ENCODE peak calls at places on chromosomes 1 and 21, in nine cellular contexts. One of them, this sample, is unnamed.
A peak's percentile ranks its signal among the peaks of the same experiment; 100 is the strongest.

GRCh38 chr1:3910769-3911520 is 10.9 kb upstream of the C1orf174 start:
- DNase-seq in brain microvascular endothelial cell: peak; percentile 28
- DNase-seq in dorsolateral prefrontal cortex: peak; percentile 48
- DNase-seq in heart right ventricle: peak; percentile 52
- DNase-seq in iPS DF 6.9: peak; percentile 50
- DNase-seq in aorta: no peak
- DNase-seq in GM23248: peak; percentile 67
- DNase-seq in astrocyte of the spinal cord: peak; percentile 29
- DNase-seq in ovary: peak; percentile 61
- DNase-seq in this sample: no peak

GRCh38 chr1:156060937-156061636 is at the start of gene RAB25:
- DNase-seq in brain microvascular endothelial cell: no peak
- DNase-seq in dorsolateral prefrontal cortex: no peak
- DNase-seq in heart right ventricle: no peak
- DNase-seq in iPS DF 6.9: no peak
- DNase-seq in aorta: no peak
- DNase-seq in GM23248: no peak
- DNase-seq in astrocyte of the spinal cord: no peak
- DNase-seq in ovary: no peak
- DNase-seq in this sample: no peak

GRCh38 chr1:35637401-35637809 is 3.9 kb downstream of the PSMB2 start:
- DNase-seq in brain microvascular endothelial cell: no peak
- DNase-seq in dorsolateral prefrontal cortex: no peak
- DNase-seq in heart right ventricle: no peak
- DNase-seq in iPS DF 6.9: no peak
- DNase-seq in aorta: no peak
- DNase-seq in GM23248: peak; percentile 71
- DNase-seq in astrocyte of the spinal cord: peak; percentile 69
- DNase-seq in ovary: no peak
- DNase-seq in this sample: peak; percentile 38

GRCh38 chr1:16625497-16626408 is 12.4 kb upstream of the NBPF1 start:
- DNase-seq in brain microvascular endothelial cell: no peak
- DNase-seq in dorsolateral prefrontal cortex: peak; percentile 25
- DNase-seq in heart right ventricle: no peak
- DNase-seq in iPS DF 6.9: no peak
- DNase-seq in aorta: peak; percentile 54
- DNase-seq in GM23248: no peak
- DNase-seq in astrocyte of the spinal cord: no peak
- DNase-seq in ovary: peak; percentile 48
- DNase-seq in this sample: no peak

GRCh38 chr1:66729130-66729922 is 22.9 kb upstream of the DYNLT5 start:
- DNase-seq in brain microvascular endothelial cell: no peak
- DNase-seq in dorsolateral prefrontal cortex: no peak
- DNase-seq in heart right ventricle: no peak
- DNase-seq in iPS DF 6.9: no peak
- DNase-seq in aorta: no peak
- DNase-seq in GM23248: no peak
- DNase-seq in astrocyte of the spinal cord: no peak
- DNase-seq in ovary: no peak
- DNase-seq in this sample: no peak

GRCh38 chr1:160362168-160362941 is 4.5 kb upstream of the NHLH1 start:
- DNase-seq in brain microvascular endothelial cell: no peak
- DNase-seq in dorsolateral prefrontal cortex: no peak
- DNase-seq in heart right ventricle: no peak
- DNase-seq in iPS DF 6.9: no peak
- DNase-seq in aorta: no peak
- DNase-seq in GM23248: no peak
- DNase-seq in astrocyte of the spinal cord: no peak
- DNase-seq in ovary: no peak
- DNase-seq in this sample: no peak

GRCh38 chr1:43454270-43455011 is 710 bp upstream of the HYI start:
- DNase-seq in brain microvascular endothelial cell: peak; percentile 86
- DNase-seq in dorsolateral prefrontal cortex: peak; percentile 80
- DNase-seq in heart right ventricle: peak; percentile 80
- DNase-seq in iPS DF 6.9: peak; percentile 88
- DNase-seq in aorta: peak; percentile 83
- DNase-seq in GM23248: peak; percentile 92
- DNase-seq in astrocyte of the spinal cord: peak; percentile 85
- DNase-seq in ovary: peak; percentile 71
- DNase-seq in this sample: peak; percentile 46

GRCh38 chr1:159071970-159072582 is 4.5 kb downstream of the AIM2 start:
- DNase-seq in brain microvascular endothelial cell: peak; percentile 50
- DNase-seq in dorsolateral prefrontal cortex: no peak
- DNase-seq in heart right ventricle: no peak
- DNase-seq in iPS DF 6.9: peak; percentile 16
- DNase-seq in aorta: no peak
- DNase-seq in GM23248: peak; percentile 83
- DNase-seq in astrocyte of the spinal cord: peak; percentile 72
- DNase-seq in ovary: no peak
- DNase-seq in this sample: peak; percentile 57

GRCh38 chr1:92960395-92961130 is 699 bp downstream of the DIPK1A start:
- DNase-seq in brain microvascular endothelial cell: peak; percentile 80
- DNase-seq in dorsolateral prefrontal cortex: peak; percentile 80
- DNase-seq in heart right ventricle: peak; percentile 68
- DNase-seq in iPS DF 6.9: no peak
- DNase-seq in aorta: peak; percentile 72
- DNase-seq in GM23248: peak; percentile 94
- DNase-seq in astrocyte of the spinal cord: peak; percentile 70
- DNase-seq in ovary: peak; percentile 50
- DNase-seq in this sample: peak; percentile 64

GRCh38 chr1:10626011-10626731 is 151.4 kb downstream of the PEX14 start:
- DNase-seq in brain microvascular endothelial cell: no peak
- DNase-seq in dorsolateral prefrontal cortex: no peak
- DNase-seq in heart right ventricle: no peak
- DNase-seq in iPS DF 6.9: no peak
- DNase-seq in aorta: peak; percentile 3
- DNase-seq in GM23248: no peak
- DNase-seq in astrocyte of the spinal cord: no peak
- DNase-seq in ovary: peak; percentile 26
- DNase-seq in this sample: no peak

GRCh38 chr1:181714428-181714827 is 231.1 kb downstream of the CACNA1E start:
- DNase-seq in brain microvascular endothelial cell: no peak
- DNase-seq in dorsolateral prefrontal cortex: no peak
- DNase-seq in heart right ventricle: no peak
- DNase-seq in iPS DF 6.9: peak; percentile 13
- DNase-seq in aorta: no peak
- DNase-seq in GM23248: peak; percentile 5
- DNase-seq in astrocyte of the spinal cord: peak; percentile 1
- DNase-seq in ovary: no peak
- DNase-seq in this sample: no peak

GRCh38 chr1:45134468-45134873 is 71.9 kb downstream of the ZSWIM5 start:
- DNase-seq in brain microvascular endothelial cell: no peak
- DNase-seq in dorsolateral prefrontal cortex: no peak
- DNase-seq in heart right ventricle: no peak
- DNase-seq in iPS DF 6.9: no peak
- DNase-seq in aorta: no peak
- DNase-seq in GM23248: no peak
- DNase-seq in astrocyte of the spinal cord: no peak
- DNase-seq in ovary: no peak
- DNase-seq in this sample: no peak

GRCh38 chr1:110880708-110881374 is 7.9 kb downstream of the CD53 start:
- DNase-seq in brain microvascular endothelial cell: no peak
- DNase-seq in dorsolateral prefrontal cortex: no peak
- DNase-seq in heart right ventricle: no peak
- DNase-seq in iPS DF 6.9: no peak
- DNase-seq in aorta: no peak
- DNase-seq in GM23248: peak; percentile 2
- DNase-seq in astrocyte of the spinal cord: no peak
- DNase-seq in ovary: no peak
- DNase-seq in this sample: no peak

GRCh38 chr1:179177182-179177581 is 52.3 kb downstream of the ABL2 start:
- DNase-seq in brain microvascular endothelial cell: peak; percentile 53
- DNase-seq in dorsolateral prefrontal cortex: no peak
- DNase-seq in heart right ventricle: peak; percentile 30
- DNase-seq in iPS DF 6.9: no peak
- DNase-seq in aorta: no peak
- DNase-seq in GM23248: peak; percentile 79
- DNase-seq in astrocyte of the spinal cord: peak; percentile 63
- DNase-seq in ovary: no peak
- DNase-seq in this sample: no peak

GRCh38 chr1:7341145-7341900 is 429.8 kb upstream of the VAMP3 start:
- DNase-seq in brain microvascular endothelial cell: peak; percentile 71
- DNase-seq in dorsolateral prefrontal cortex: peak; percentile 31
- DNase-seq in heart right ventricle: no peak
- DNase-seq in iPS DF 6.9: no peak
- DNase-seq in aorta: no peak
- DNase-seq in GM23248: peak; percentile 18
- DNase-seq in astrocyte of the spinal cord: peak; percentile 32
- DNase-seq in ovary: peak; percentile 52
- DNase-seq in this sample: no peak

GRCh38 chr1:198267056-198267455 is 110.3 kb downstream of the NEK7 start:
- DNase-seq in brain microvascular endothelial cell: no peak
- DNase-seq in dorsolateral prefrontal cortex: no peak
- DNase-seq in heart right ventricle: no peak
- DNase-seq in iPS DF 6.9: no peak
- DNase-seq in aorta: no peak
- DNase-seq in GM23248: no peak
- DNase-seq in astrocyte of the spinal cord: no peak
- DNase-seq in ovary: no peak
- DNase-seq in this sample: no peak

GRCh38 chr1:19976317-19977003 is 3.0 kb downstream of the PLA2G2A start:
- DNase-seq in brain microvascular endothelial cell: no peak
- DNase-seq in dorsolateral prefrontal cortex: no peak
- DNase-seq in heart right ventricle: no peak
- DNase-seq in iPS DF 6.9: no peak
- DNase-seq in aorta: no peak
- DNase-seq in GM23248: no peak
- DNase-seq in astrocyte of the spinal cord: no peak
- DNase-seq in ovary: no peak
- DNase-seq in this sample: no peak
- H3K4me3 ChIP-seq in brain microvascular endothelial cell: no peak overlapping the region
- H3K4me3 ChIP-seq in dorsolateral prefrontal cortex: no peak overlapping the region
- H3K4me3 ChIP-seq in heart right ventricle: no peak overlapping the region
- H3K4me3 ChIP-seq in iPS DF 6.9: no peak overlapping the region
- H3K4me3 ChIP-seq in aorta: no peak overlapping the region
- H3K4me3 ChIP-seq in GM23248: no peak overlapping the region
- H3K4me3 ChIP-seq in astrocyte of the spinal cord: no peak overlapping the region
- H3K4me3 ChIP-seq in ovary: no peak overlapping the region
- H3K4me3 ChIP-seq in this sample: no peak overlapping the region

DNA sequence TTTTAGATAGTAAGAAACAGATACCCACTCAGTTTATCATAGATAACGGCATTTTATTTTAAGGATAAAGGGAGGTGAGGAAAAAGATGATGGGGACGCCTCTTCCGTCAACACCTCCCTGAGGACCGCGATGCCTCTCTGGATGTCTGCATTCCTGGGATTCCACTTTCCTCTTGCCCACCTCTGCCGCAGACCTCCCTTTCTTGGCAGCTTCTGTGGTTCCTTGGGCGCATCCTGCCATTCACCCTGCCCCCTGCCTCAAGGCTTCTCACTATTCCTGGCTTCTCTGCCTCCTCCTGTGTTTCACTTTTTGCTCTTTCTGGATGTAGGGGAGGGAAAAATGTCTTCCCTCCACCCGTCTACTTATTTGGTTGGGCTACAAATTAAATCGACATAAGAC is 19.9 kb downstream of the HUNK start:
- DNase-seq in brain microvascular endothelial cell: no peak
- DNase-seq in dorsolateral prefrontal cortex: no peak
- DNase-seq in heart right ventricle: no peak
- DNase-seq in iPS DF 6.9: no peak
- DNase-seq in aorta: no peak
- DNase-seq in GM23248: no peak
- DNase-seq in astrocyte of the spinal cord: no peak
- DNase-seq in ovary: no peak
- DNase-seq in this sample: no peak
- H3K4me3 ChIP-seq in brain microvascular endothelial cell: no peak overlapping the region
- H3K4me3 ChIP-seq in dorsolateral prefrontal cortex: no peak overlapping the region
- H3K4me3 ChIP-seq in heart right ventricle: no peak overlapping the region
- H3K4me3 ChIP-seq in iPS DF 6.9: no peak overlapping the region
- H3K4me3 ChIP-seq in aorta: no peak overlapping the region
- H3K4me3 ChIP-seq in GM23248: no peak overlapping the region
- H3K4me3 ChIP-seq in astrocyte of the spinal cord: no peak overlapping the region
- H3K4me3 ChIP-seq in ovary: no peak overlapping the region
- H3K4me3 ChIP-seq in this sample: no peak overlapping the region

GRCh38 chr1:180610556-180611015 is 21.2 kb upstream of the XPR1 start:
- DNase-seq in brain microvascular endothelial cell: no peak
- DNase-seq in dorsolateral prefrontal cortex: no peak
- DNase-seq in heart right ventricle: no peak
- DNase-seq in iPS DF 6.9: no peak
- DNase-seq in aorta: no peak
- DNase-seq in GM23248: no peak
- DNase-seq in astrocyte of the spinal cord: no peak
- DNase-seq in ovary: no peak
- DNase-seq in this sample: no peak

GRCh38 chr1:180609643-180610555 is 21.9 kb upstream of the XPR1 start:
- DNase-seq in brain microvascular endothelial cell: no peak
- DNase-seq in dorsolateral prefrontal cortex: no peak
- DNase-seq in heart right ventricle: no peak
- DNase-seq in iPS DF 6.9: no peak
- DNase-seq in aorta: no peak
- DNase-seq in GM23248: peak; percentile 54
- DNase-seq in astrocyte of the spinal cord: no peak
- DNase-seq in ovary: no peak
- DNase-seq in this sample: peak; percentile 31

GRCh38 chr1:180603223-180603849 is 28.5 kb upstream of the XPR1 start:
- DNase-seq in brain microvascular endothelial cell: no peak
- DNase-seq in dorsolateral prefrontal cortex: no peak
- DNase-seq in heart right ventricle: peak; percentile 44
- DNase-seq in iPS DF 6.9: no peak
- DNase-seq in aorta: no peak
- DNase-seq in GM23248: no peak
- DNase-seq in astrocyte of the spinal cord: no peak
- DNase-seq in ovary: no peak
- DNase-seq in this sample: no peak

GRCh38 chr1:180603850-180604226 is 28.0 kb upstream of the XPR1 start:
- DNase-seq in brain microvascular endothelial cell: no peak
- DNase-seq in dorsolateral prefrontal cortex: no peak
- DNase-seq in heart right ventricle: no peak
- DNase-seq in iPS DF 6.9: no peak
- DNase-seq in aorta: no peak
- DNase-seq in GM23248: no peak
- DNase-seq in astrocyte of the spinal cord: no peak
- DNase-seq in ovary: no peak
- DNase-seq in this sample: no peak

DNA sequence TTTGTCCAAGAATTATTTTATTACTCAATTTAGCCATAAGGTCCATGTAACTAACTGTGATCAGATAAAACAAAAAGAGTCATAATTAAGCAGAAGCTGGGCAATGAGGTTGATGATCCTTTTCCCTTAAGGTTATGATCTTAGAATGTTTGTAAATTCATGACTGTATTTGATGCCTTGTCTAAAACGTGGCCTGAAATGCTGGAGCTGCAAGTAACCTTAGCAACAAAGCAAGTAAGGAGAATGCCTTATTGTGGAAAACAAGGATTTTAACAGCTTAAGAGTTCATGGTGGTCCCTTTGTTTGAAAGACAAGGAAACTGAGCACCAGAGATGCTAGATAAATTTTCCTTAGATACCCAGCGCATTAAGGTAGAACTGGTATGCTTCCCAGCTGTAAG is 25.7 kb upstream of the XPR1 start:
- DNase-seq in brain microvascular endothelial cell: no peak
- DNase-seq in dorsolateral prefrontal cortex: no peak
- DNase-seq in heart right ventricle: no peak
- DNase-seq in iPS DF 6.9: no peak
- DNase-seq in aorta: no peak
- DNase-seq in GM23248: no peak
- DNase-seq in astrocyte of the spinal cord: no peak
- DNase-seq in ovary: no peak
- DNase-seq in this sample: no peak
- H3K4me3 ChIP-seq in brain microvascular endothelial cell: no peak overlapping the region
- H3K4me3 ChIP-seq in dorsolateral prefrontal cortex: no peak overlapping the region
- H3K4me3 ChIP-seq in heart right ventricle: no peak overlapping the region
- H3K4me3 ChIP-seq in iPS DF 6.9: no peak overlapping the region
- H3K4me3 ChIP-seq in aorta: no peak overlapping the region
- H3K4me3 ChIP-seq in GM23248: no peak overlapping the region
- H3K4me3 ChIP-seq in astrocyte of the spinal cord: no peak overlapping the region
- H3K4me3 ChIP-seq in ovary: no peak overlapping the region
- H3K4me3 ChIP-seq in this sample: no peak overlapping the region

GRCh38 chr1:27561126-27561899 is 42.6 kb downstream of the AHDC1 start:
- DNase-seq in brain microvascular endothelial cell: no peak
- DNase-seq in dorsolateral prefrontal cortex: no peak
- DNase-seq in heart right ventricle: no peak
- DNase-seq in iPS DF 6.9: no peak
- DNase-seq in aorta: no peak
- DNase-seq in GM23248: no peak
- DNase-seq in astrocyte of the spinal cord: peak; percentile 33
- DNase-seq in ovary: peak; percentile 60
- DNase-seq in this sample: no peak
- H3K4me3 ChIP-seq in brain microvascular endothelial cell: no peak overlapping the region
- H3K4me3 ChIP-seq in dorsolateral prefrontal cortex: no peak overlapping the region
- H3K4me3 ChIP-seq in heart right ventricle: peak overlapping the region; percentile 12
- H3K4me3 ChIP-seq in iPS DF 6.9: no peak overlapping the region
- H3K4me3 ChIP-seq in aorta: no peak overlapping the region
- H3K4me3 ChIP-seq in GM23248: no peak overlapping the region
- H3K4me3 ChIP-seq in astrocyte of the spinal cord: no peak overlapping the region
- H3K4me3 ChIP-seq in ovary: no peak overlapping the region
- H3K4me3 ChIP-seq in this sample: no peak overlapping the region

This sample was measured in AG09309.